ENCODE peak calls at places on chromosomes 16 and 17, in seven cellular contexts. V, L, T, J, X, I and F are unnamed samples.

GRCh38 chr17:45409659-45410076 is 23.0 kb downstream of the ARHGAP27 start:
- DNase-seq in I (no peak), J (no peak), L (no peak), V (no peak), T (no peak), X (no peak), F (no peak)

GRCh38 chr16:57324649-57325223 is 33.8 kb upstream of the CCL22 start:
- DNase-seq in L (no peak), X (no peak), J (no peak), V (no peak), T (no peak), I (no peak), F (no peak)

GRCh38 chr17:57925361-57925990 is 29.7 kb downstream of the CUEDC1 start:
- DNase-seq in T (no peak), X (no peak), V (no peak), L (no peak), I (no peak), J (no peak), F (no peak)

GRCh38 chr17:45370949-45371413 is 54.2 kb upstream of the MAP3K14 start:
- DNase-seq in T (peak), L (no peak), V (no peak), I (no peak), X (no peak), J (no peak), F (no peak)

GRCh38 chr17:45096141-45096540 is 35.0 kb downstream of the NMT1 start:
- DNase-seq in J (no peak), T (no peak), X (no peak), L (no peak), V (no peak), I (no peak), F (no peak)

GRCh38 chr16:87344165-87344930 is 27.2 kb upstream of the C16orf95 start:
- DNase-seq in T (no peak), V (no peak), J (no peak), I (no peak), L (no peak), X (peak), F (no peak)

GRCh38 chr17:7951143-7951792 is 19.3 kb downstream of the CNTROB start:
- DNase-seq in V (no peak), L (no peak), I (no peak), T (no peak), J (no peak), X (no peak), F (no peak)

GRCh38 chr17:68820476-68820824 is 134.7 kb downstream of the ABCA8 start:
- DNase-seq in L (no peak), J (no peak), T (no peak), X (no peak), I (no peak), V (no peak), F (no peak)

GRCh38 chr16:57689772-57690558 is 4.6 kb upstream of the DRC7 start:
- DNase-seq in J (peak), V (no peak), T (no peak), L (peak), X (no peak), I (no peak), F (no peak)

GRCh38 chr16:6884002-6884401 is 448.6 kb upstream of the RBFOX1 start:
- DNase-seq in T (no peak), V (no peak), X (no peak), J (no peak), L (no peak), I (no peak), F (no peak)

GRCh38 chr17:67364847-67365761 is 1.3 kb downstream of the PSMD12 start:
- DNase-seq in V (no peak), I (no peak), J (no peak), X (no peak), L (no peak), T (no peak), F (no peak)

GRCh38 chr17:2094891-2095535 is 40.1 kb downstream of the HIC1 start:
- DNase-seq in I (peak), J (no peak), V (peak), X (no peak), T (no peak), L (peak), F (no peak)

GRCh38 chr16:10541396-10541795 is 39.0 kb downstream of the EMP2 start:
- DNase-seq in I (no peak), V (no peak), J (no peak), T (no peak), L (no peak), X (no peak), F (no peak)

GRCh38 chr17:62968445-62968923 is 2.4 kb downstream of the TANC2 start:
- DNase-seq in I (peak), L (peak), V (peak), X (no peak), T (no peak), J (no peak), F (no peak)

GRCh38 chr16:87108941-87109340 is 208.3 kb downstream of the C16orf95 start:
- DNase-seq in T (no peak), X (no peak), L (no peak), I (no peak), V (no peak), J (no peak), F (no peak)

GRCh38 chr16:28195859-28196258 is 15.9 kb downstream of the XPO6 start:
- DNase-seq in T (no peak), V (no peak), I (no peak), J (no peak), L (no peak), X (no peak), F (no peak)

GRCh38 chr17:66655861-66656260 is 179.1 kb upstream of the CACNG5 start:
- DNase-seq in V (no peak), X (no peak), I (no peak), T (no peak), J (no peak), L (no peak), F (no peak)

GRCh38 chr16:85094176-85094805 is 18.0 kb downstream of the CIBAR2 start:
- DNase-seq in L (no peak), I (no peak), J (no peak), X (no peak), V (no peak), T (no peak), F (no peak)

GRCh38 chr16:30350134-30350871 is 4.8 kb downstream of the CD2BP2 start:
- DNase-seq in T (no peak), X (no peak), J (no peak), I (peak), L (no peak), V (no peak), F (no peak)

GRCh38 chr17:56708220-56708567 is 114.7 kb downstream of the NOG start:
- DNase-seq in J (no peak), V (no peak), I (no peak), X (no peak), T (no peak), L (no peak), F (no peak)

GRCh38 chr17:59851431-59852375 is 41.0 kb downstream of the TUBD1 start:
- DNase-seq in X (no peak), J (no peak), T (no peak), I (peak), V (peak), L (peak), F (no peak)

GRCh38 chr17:59893617-59894100 is 738 bp downstream of the RPS6KB1 start:
- DNase-seq in I (no peak), L (no peak), J (no peak), V (no peak), T (no peak), X (no peak), F (no peak)

GRCh38 chr17:36627101-36627500 is 25.7 kb downstream of the MRM1 start:
- DNase-seq in V (peak), L (no peak), J (no peak), X (peak), I (no peak), T (no peak), F (no peak)

GRCh38 chr17:27558842-27559505 is 72.0 kb upstream of the LGALS9 start:
- DNase-seq in V (peak), X (no peak), L (no peak), J (no peak), I (peak), T (no peak), F (no peak)

GRCh38 chr17:72501404-72502110 is 380.7 kb downstream of the SOX9 start:
- DNase-seq in L (no peak), X (peak), T (peak), V (peak), J (no peak), I (no peak), F (no peak)

GRCh38 chr17:80805032-80805751 is 186.4 kb upstream of the CHMP6 start:
- DNase-seq in L (no peak), T (no peak), I (no peak), V (no peak), J (no peak), X (no peak), F (no peak)

GRCh38 chr16:49342336-49343265 is 31.0 kb upstream of the C16orf78 start:
- DNase-seq in J (no peak), L (no peak), X (no peak), T (no peak), V (no peak), I (no peak), F (no peak)

GRCh38 chr16:57773019-57773418 is 29.3 kb downstream of the KIFC3 start:
- DNase-seq in L (no peak), I (no peak), X (no peak), V (peak), J (no peak), T (no peak), F (no peak)

GRCh38 chr16:83915491-83915890 is 16.6 kb downstream of the MLYCD start:
- DNase-seq in L (no peak), T (no peak), I (no peak), J (no peak), V (no peak), X (no peak), F (no peak)
- H3K4me3 ChIP-seq in L (no peak), T (no peak), I (no peak), J (no peak), V (no peak), X (no peak), F (no peak)

GRCh38 chr17:40176409-40177110 is 710 bp upstream of the RAPGEFL1 start:
- DNase-seq in V (no peak), J (no peak), L (no peak), I (peak), T (no peak), X (no peak), F (no peak)
- TF ChIP-seq POLR2A in V (no peak), J (peak), L (no peak), I (peak), T (no peak), X (no peak), F (no peak)

DNA sequence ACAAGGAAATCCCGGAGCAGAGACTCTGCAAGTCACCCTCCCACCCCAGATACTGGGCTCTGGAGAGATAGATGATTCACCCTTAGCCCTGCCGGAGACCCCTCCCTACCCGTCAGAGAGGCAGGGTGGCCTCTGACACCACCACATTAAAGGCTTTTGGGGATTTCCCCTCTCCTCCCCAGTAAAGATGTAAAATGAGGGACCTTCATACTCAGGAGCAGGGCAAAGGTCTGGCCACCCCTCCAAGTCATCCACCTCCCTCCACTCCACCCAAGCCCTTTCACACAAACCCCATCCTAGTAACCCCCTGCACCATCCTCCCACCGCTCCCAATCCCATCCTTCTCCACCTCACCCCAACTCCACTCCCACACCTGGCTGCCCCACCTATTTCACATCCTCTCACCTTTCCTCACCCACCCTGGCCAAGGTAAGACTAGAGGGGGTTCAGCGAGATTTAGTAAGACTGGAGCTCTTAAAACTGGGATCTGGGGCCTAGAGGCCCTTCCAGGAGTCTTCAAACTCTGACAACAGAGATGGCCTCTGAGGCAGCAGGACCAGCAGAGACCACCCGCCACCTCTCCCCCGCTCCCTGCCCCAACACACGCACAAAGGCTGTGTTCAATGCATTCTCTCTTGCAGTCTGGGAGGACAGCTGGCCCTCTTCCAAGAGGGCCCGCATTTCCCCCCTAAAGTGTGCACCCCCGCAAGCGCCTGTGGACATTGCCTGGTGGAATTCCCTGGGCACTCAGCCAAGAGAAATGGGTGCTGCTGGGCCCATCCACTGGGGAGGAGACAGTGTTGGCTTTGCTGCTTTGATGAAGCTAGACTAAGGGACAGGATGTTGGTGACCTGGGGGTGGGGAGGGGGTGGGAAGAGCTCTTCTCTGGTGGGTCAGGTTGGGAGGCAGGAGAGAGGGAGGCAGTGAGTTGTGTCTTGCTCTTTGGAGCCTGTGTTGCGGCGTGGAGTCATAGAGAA is 1.1 kb downstream of the ABAT start:
- DNase-seq in J (no peak), T (no peak), I (no peak), L (no peak), V (peak), X (no peak), F (no peak)
- TF ChIP-seq CTCF in J (no peak), T (no peak), I (no peak), L (no peak), V (no peak), X (no peak), F (no peak)

GRCh38 chr17:29062215-29062614 is 19.3 kb downstream of the PIPOX start:
- DNase-seq in I (no peak), L (no peak), X (no peak), J (no peak), V (no peak), T (no peak), F (no peak)
- H3K4me3 ChIP-seq in I (no peak), L (no peak), X (no peak), J (no peak), V (no peak), T (no peak), F (no peak)

GRCh38 chr17:10583834-10584233 is 34.4 kb upstream of the MYH2 start:
- DNase-seq in T (no peak), X (no peak), J (no peak), I (no peak), V (no peak), L (no peak), F (no peak)
- TF ChIP-seq POLR2A in T (no peak), X (no peak), J (no peak), I (no peak), V (no peak), L (no peak), F (no peak)

GRCh38 chr16:3127745-3128144 is 7.1 kb upstream of the ZNF213 start:
- DNase-seq in J (no peak), X (no peak), I (no peak), V (no peak), T (no peak), L (no peak), F (no peak)

GRCh38 chr16:3121843-3122467 is 9.6 kb downstream of the ZNF205 start:
- DNase-seq in V (peak), J (no peak), L (no peak), X (no peak), T (no peak), I (no peak), F (no peak)

GRCh38 chr16:3122926-3123570 is 10.7 kb downstream of the ZNF205 start:
- DNase-seq in V (no peak), L (no peak), T (no peak), X (no peak), I (no peak), J (no peak), F (no peak)

GRCh38 chr16:3120435-3120834 is 8.0 kb downstream of the ZNF205 start:
- DNase-seq in T (no peak), I (no peak), J (no peak), L (no peak), X (peak), V (no peak), F (no peak)

GRCh38 chr16:3123986-3124886 is 10.6 kb upstream of the ZNF213 start:
- DNase-seq in X (peak), I (peak), L (peak), T (peak), V (peak), J (peak), F (peak)
- TF ChIP-seq CTCF in X (no peak), I (peak), L (peak), T (peak), V (no peak), J (peak), F (peak)

DNA sequence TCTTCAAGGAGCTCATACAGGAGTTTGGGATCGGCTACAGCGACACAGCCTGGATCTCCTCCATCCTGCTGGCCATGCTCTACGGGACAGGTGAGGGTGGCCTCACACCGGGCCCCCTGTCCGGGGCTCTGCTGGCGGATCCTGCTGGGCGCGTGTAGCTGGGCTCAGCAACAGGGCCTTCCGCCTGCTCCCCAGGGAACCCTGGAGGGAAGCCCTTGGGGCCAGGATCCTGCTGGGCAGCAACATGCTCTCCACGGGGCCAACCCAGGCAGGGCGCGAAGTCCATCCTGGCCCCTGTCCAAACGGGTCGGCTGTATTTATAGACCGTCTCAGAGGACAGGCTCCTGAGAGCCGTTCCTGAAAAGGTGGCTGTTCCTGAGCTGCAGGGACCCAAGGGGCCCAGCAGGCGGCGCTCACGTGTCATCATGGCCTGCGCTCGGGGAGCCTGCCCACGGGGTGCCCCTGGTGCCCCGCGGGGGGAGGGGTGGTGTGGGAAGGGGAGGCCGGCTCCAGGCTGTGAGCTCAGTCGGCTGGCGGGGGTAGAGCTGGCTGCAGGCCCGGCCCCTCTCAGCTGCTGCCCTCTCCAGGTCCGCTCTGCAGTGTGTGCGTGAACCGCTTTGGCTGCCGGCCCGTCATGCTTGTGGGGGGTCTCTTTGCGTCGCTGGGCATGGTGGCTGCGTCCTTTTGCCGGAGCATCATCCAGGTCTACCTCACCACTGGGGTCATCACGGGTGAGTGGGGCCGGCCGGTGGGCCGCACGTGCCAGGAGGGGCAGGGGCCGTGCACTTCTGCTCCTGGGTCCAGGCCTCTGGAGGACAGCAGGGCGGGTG is 7.5 kb downstream of the SLC16A3 start:
- DNase-seq in T (peak), J (peak), I (peak), V (peak), X (peak), L (peak), F (no peak)
- H3K4me3 ChIP-seq in T (no peak), J (no peak), I (no peak), V (no peak), X (no peak), L (no peak), F (no peak)

DNA sequence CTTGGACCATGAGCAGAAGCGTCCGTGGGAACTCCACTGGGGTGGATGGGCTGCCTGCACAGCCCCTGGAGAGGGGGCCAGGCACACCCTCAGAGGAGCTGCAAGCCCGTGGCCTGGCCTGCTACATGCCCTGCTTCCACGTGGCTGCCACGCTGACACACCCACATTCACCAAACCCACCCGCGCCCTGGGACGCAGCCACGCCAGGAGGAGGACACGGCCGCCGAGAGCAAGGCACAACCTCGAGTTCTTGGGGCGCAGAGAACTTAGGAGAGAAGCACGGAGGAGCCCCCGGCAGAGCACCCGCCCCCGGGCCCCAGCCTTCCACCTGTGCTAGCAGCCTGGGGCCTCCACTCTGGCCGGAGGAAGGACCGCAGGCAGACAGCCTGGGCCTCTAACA is 18.8 kb downstream of the CASKIN1 start:
- DNase-seq in T (no peak), I (no peak), V (no peak), X (peak), J (no peak), L (no peak), F (no peak)
- TF ChIP-seq POLR2A in T (no peak), I (no peak), V (no peak), X (no peak), J (no peak), L (no peak), F (no peak)

GRCh38 chr17:65041518-65041917 is 15.0 kb downstream of the GNA13 start:
- DNase-seq in V (no peak), T (no peak), L (no peak), X (no peak), I (no peak), J (no peak), F (no peak)

GRCh38 chr17:65042911-65043310 is 13.6 kb downstream of the GNA13 start:
- DNase-seq in J (no peak), I (no peak), X (no peak), T (no peak), L (no peak), V (no peak), F (no peak)

GRCh38 chr17:65047939-65048338 is 8.6 kb downstream of the GNA13 start:
- DNase-seq in I (no peak), T (no peak), X (no peak), L (no peak), V (no peak), J (no peak), F (no peak)

GRCh38 chr17:65046236-65046635 is 10.3 kb downstream of the GNA13 start:
- DNase-seq in V (no peak), J (no peak), L (no peak), X (no peak), I (no peak), T (no peak), F (no peak)

DNA sequence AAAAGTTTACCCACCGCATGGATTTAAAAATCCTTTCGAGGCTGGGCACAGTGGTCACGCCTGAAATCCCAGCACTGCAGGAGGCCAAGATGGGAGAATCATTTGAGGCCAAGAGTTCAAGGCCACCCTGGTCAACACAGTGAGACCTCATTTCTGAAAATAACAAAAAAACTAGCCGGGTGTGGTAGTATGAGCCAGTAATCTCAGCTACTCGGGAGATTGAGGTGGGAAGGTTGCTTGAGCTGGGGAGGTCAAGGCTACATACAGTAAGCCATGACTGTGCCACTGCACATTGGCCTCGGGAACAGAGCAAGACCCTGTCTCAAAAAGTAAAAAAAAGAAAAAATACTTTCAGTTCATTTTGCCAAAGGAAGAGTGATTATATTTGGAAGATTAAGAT is 12.7 kb downstream of the GNA13 start:
- DNase-seq in I (no peak), X (no peak), L (no peak), J (no peak), V (no peak), T (no peak), F (no peak)
- TF ChIP-seq CTCF in I (no peak), X (no peak), L (no peak), J (no peak), V (no peak), T (no peak), F (no peak)